ENCODE peak calls at places on chromosomes 4 and X, in four cellular contexts. H is dorsolateral prefrontal cortex, E is astrocyte of the spinal cord, D is B cell. L is an unnamed sample.

GRCh38 chr4:108060164-108060563 is 70.5 kb downstream of the HADH start:
- DNase-seq in H (no peak), E (peak; percentile 58), D (no peak), L (no peak)

GRCh38 chr4:89298788-89299152 is 8.8 kb downstream of the GPRIN3 start:
- DNase-seq in H (no peak), E (peak; percentile 26), D (peak; percentile 52), L (no peak)

GRCh38 chr4:164169591-164169990 is 584.3 kb upstream of the SMIM31 start:
- DNase-seq in H (no peak), E (peak; percentile 64), D (no peak), L (no peak)

GRCh38 chr4:72442715-72443114 is 126.3 kb downstream of the ADAMTS3 start:
- DNase-seq in H (no peak), E (no peak), D (no peak), L (no peak)

GRCh38 chr4:158315706-158316105 is 105.4 kb downstream of the TMEM144 start:
- DNase-seq in H (no peak), E (peak; percentile 92), D (no peak), L (no peak)

GRCh38 chr4:148053298-148054003 is 321.6 kb downstream of the ARHGAP10 start:
- DNase-seq in H (no peak), E (no peak), D (no peak), L (no peak)

GRCh38 chr4:7518871-7519637 is 84.3 kb upstream of the PSAPL1 start:
- DNase-seq in H (peak; percentile 58), E (no peak), D (no peak), L (no peak)

GRCh38 chrX:143854006-143854405 is 29.9 kb upstream of the UBE2NL start:
- DNase-seq in H (no peak), E (peak; percentile 65), D (no peak), L (no peak)

GRCh38 chr4:82524570-82525152 is 37.1 kb downstream of the TMEM150C start:
- DNase-seq in H (no peak), E (no peak), D (no peak), L (no peak)

GRCh38 chr4:54317690-54318089 is 88.6 kb downstream of the PDGFRA start:
- DNase-seq in H (no peak), E (no peak), D (no peak), L (no peak)

GRCh38 chr4:83961575-83961974 is 425.7 kb downstream of the GPAT3 start:
- DNase-seq in H (no peak), E (peak; percentile 34), D (no peak), L (no peak)

GRCh38 chr4:68591204-68591603 is 15.1 kb upstream of the UGT2B17 start:
- DNase-seq in H (no peak), E (peak; percentile 0), D (no peak), L (no peak)

GRCh38 chr4:71259911-71260331 is 78.9 kb upstream of the SLC4A4 start:
- DNase-seq in H (no peak), E (no peak), D (no peak), L (no peak)

GRCh38 chrX:49163555-49164419 is 1.2 kb downstream of the MAGIX start:
- DNase-seq in H (peak; percentile 87), E (peak; percentile 76), D (peak; percentile 77), L (peak; percentile 87)

GRCh38 chrX:115539841-115540240 is 21.1 kb upstream of the PLS3 start:
- DNase-seq in H (no peak), E (no peak), D (no peak), L (no peak)

GRCh38 chrX:47146121-47146935 is 1.3 kb downstream of the RBM10 start:
- DNase-seq in H (no peak), E (no peak), D (no peak), L (no peak)

GRCh38 chrX:150575415-150575814 is 7.0 kb downstream of the MTM1 start:
- DNase-seq in H (no peak), E (no peak), D (no peak), L (no peak)

GRCh38 chr4:141376769-141377168 is 156.1 kb downstream of the ZNF330 start:
- DNase-seq in H (no peak), E (no peak), D (no peak), L (no peak)

GRCh38 chrX:39907964-39908616 is 189.7 kb downstream of the BCOR start:
- DNase-seq in H (peak; percentile 42), E (peak; percentile 91), D (no peak), L (no peak)

GRCh38 chrX:154056739-154057367 is 37.2 kb upstream of the IRAK1 start:
- DNase-seq in H (no peak), E (no peak), D (no peak), L (no peak)

GRCh38 chrX:103063191-103063845 is 653 bp downstream of the BEX1 start:
- DNase-seq in H (peak; percentile 44), E (peak; percentile 14), D (no peak), L (no peak)

GRCh38 chr4:4394644-4395043 is 7.7 kb downstream of the NSG1 start:
- DNase-seq in H (no peak), E (peak; percentile 28), D (no peak), L (no peak)

GRCh38 chr4:135144498-135144897 is 942.9 kb upstream of the PABPC4L start:
- DNase-seq in H (no peak), E (no peak), D (no peak), L (no peak)

GRCh38 chrX:52558140-52558539 is 41.3 kb upstream of the XAGE1B start:
- DNase-seq in H (no peak), E (no peak), D (no peak), L (no peak)

GRCh38 chr4:52638717-52639116 is 20.4 kb downstream of the USP46 start:
- DNase-seq in H (no peak), E (no peak), D (no peak), L (no peak)

GRCh38 chrX:34764842-34765241 is 107.8 kb upstream of the TMEM47 start:
- DNase-seq in H (no peak), E (no peak), D (no peak), L (no peak)

GRCh38 chr4:94976371-94977011 is 218.7 kb downstream of the BMPR1B start:
- DNase-seq in H (no peak), E (peak; percentile 90), D (no peak), L (no peak)

GRCh38 chr4:38872620-38873019 is 5.0 kb downstream of the FAM114A1 start:
- DNase-seq in H (no peak), E (peak; percentile 32), D (no peak), L (no peak)

GRCh38 chr4:73438582-73439215 is 2.7 kb downstream of the AFP start:
- DNase-seq in H (no peak), E (no peak), D (no peak), L (no peak)

GRCh38 chr4:145734576-145735329 is 54.8 kb downstream of the C4orf51 start:
- DNase-seq in H (no peak), E (peak; percentile 97), D (no peak), L (peak; percentile 49)

GRCh38 chrX:121333942-121334341 is 286.5 kb downstream of the GLUD2 start:
- DNase-seq in H (no peak), E (no peak), D (no peak), L (no peak)

GRCh38 chr4:131584587-131584986 is 1564.5 kb upstream of the PCDH10 start:
- DNase-seq in H (no peak), E (no peak), D (no peak), L (no peak)

GRCh38 chr4:39339968-39340367 is 26.2 kb downstream of the RFC1 start:
- DNase-seq in H (no peak), E (no peak), D (no peak), L (no peak)

GRCh38 chr4:55634417-55635128 is 1.5 kb downstream of the NMU start:
- DNase-seq in H (no peak), E (no peak), D (no peak), L (no peak)

GRCh38 chr4:55636622-55636999 is 513 bp upstream of the NMU start:
- DNase-seq in H (no peak), E (no peak), D (no peak), L (no peak)

GRCh38 chr4:55635282-55635681 is 816 bp downstream of the NMU start:
- DNase-seq in H (no peak), E (peak; percentile 13), D (no peak), L (no peak)

GRCh38 chr4:55637272-55637820 is 1.2 kb upstream of the NMU start:
- DNase-seq in H (no peak), E (no peak), D (no peak), L (no peak)

GRCh38 chr4:55635760-55636621 is at the start of gene NMU:
- DNase-seq in H (peak; percentile 43), E (peak; percentile 5), D (no peak), L (peak; percentile 63)
- TF ChIP-seq CTCF in H (no peak), E (no peak), D (no peak), L (no peak)

DNA sequence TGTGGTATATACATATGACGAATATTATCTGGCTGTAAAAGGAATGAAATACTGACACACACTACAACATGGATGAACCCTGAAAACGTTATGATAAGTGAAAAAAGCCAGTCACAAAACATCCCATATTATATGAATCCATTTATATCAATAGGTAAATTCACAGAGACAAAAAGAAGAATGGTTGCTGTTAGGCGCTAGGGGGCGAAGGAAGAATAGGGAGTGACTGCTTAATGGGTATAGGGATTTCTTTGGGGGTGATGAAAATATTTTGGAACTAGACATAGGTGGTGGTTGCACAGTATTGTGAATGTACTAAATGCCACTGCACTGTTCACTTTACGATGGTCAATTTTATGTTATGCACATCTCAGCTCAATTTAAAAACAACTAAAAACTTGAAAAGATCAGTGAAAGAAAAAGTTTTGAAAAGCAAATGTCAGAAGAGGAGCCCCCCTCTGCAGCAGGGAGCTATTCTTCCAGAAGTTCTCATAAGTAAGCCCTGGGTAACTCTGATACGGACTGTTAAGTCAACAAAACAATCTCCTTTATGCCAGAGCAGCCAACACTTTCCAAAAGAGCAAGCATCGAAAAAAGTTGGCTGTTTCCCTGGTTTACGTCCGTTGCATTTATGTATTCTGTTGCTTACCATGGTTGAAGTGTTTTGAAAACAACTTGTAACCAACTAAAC is 96.3 kb upstream of the EGFL6 start:
- DNase-seq in H (no peak), E (no peak), D (no peak), L (no peak)
- TF ChIP-seq CTCF in H (no peak), E (peak; percentile 23), D (no peak), L (no peak)

GRCh38 chr4:5982156-5982973 is 35.9 kb downstream of the C4orf50 start:
- DNase-seq in H (no peak), E (no peak), D (no peak), L (no peak)
- TF ChIP-seq CTCF in H (no peak), E (no peak), D (no peak), L (no peak)

DNA sequence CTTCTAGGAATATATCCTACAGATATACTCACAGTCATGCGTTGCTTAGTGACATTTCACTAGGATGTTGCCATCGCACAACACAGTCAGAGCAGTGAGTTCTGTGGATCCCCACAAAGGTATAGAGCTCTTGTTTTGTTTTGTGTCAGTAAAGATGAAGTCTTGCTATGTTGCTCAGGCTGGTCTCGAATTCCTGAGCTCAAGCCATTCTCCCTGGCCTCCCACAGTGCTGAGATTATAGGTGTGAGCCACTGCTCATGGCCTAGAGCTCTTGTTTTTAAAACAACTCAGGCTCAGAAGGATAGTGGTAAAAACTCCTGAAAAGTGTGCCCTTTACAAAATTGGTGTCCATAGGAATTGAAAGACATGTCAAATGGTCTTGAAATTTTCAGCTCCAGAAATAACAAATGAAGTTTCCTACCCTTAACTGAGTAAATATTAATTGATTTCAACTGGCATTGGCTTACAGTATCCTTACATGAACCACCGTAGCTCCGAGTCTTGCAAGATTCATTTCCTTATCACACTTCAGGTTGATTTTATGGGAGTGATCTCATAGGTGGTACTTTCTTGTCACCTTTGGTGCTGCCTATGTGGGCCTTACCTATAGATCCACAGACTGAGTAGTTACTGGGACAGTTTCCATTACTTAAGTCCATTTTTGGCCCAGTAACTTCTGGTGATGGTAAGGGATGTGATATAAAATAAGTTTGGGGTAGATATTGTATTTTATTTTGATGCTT is 3.6 kb downstream of the CWH43 start:
- DNase-seq in H (no peak), E (no peak), D (no peak), L (no peak)
- TF ChIP-seq CTCF in H (no peak), E (no peak), D (no peak), L (no peak)

GRCh38 chrX:134026732-134027311 is 41.4 kb upstream of the GPC3 start:
- DNase-seq in H (no peak), E (peak; percentile 18), D (no peak), L (peak; percentile 6)
- TF ChIP-seq CTCF in H (peak; percentile 50), E (peak; percentile 45), D (no peak), L (no peak)

L was measured in GM20000.